ENCODE peak calls at places on chromosomes 4 and X, in six cellular contexts. J is activated effector memory CD4-positive, alpha-beta T cell treated with Interleukin-2 at 50 U/mL for 16 hours; W is activated CD8-positive, alpha-beta T cell treated with anti-CD3 and anti-CD28 coated beads for 36 hours; X is AG08396; Q is right lobe of liver; O is DMS79 treated with DMSO at 0.1 percent for 48 hours. T is an unnamed sample.

GRCh38 chr4:175770555-175770954 is 41.5 kb downstream of the GPM6A start:
- DNase-seq in W (no peak), Q (no peak), X (no peak), O (no peak), J (no peak), T (no peak)

GRCh38 chr4:56410247-56410646 is 23.0 kb upstream of the AASDH start:
- DNase-seq in Q (peak), O (peak), J (no peak), X (peak), W (no peak), T (peak)

GRCh38 chr4:89876548-89876947 is 18.1 kb upstream of the MMRN1 start:
- DNase-seq in J (no peak), Q (no peak), X (no peak), W (no peak), O (no peak), T (no peak)

GRCh38 chr4:54800831-54801530 is 143.2 kb downstream of the KIT start:
- DNase-seq in Q (no peak), J (no peak), X (no peak), W (no peak), O (peak), T (no peak)

GRCh38 chr4:139191373-139191772 is 14.4 kb upstream of the ELF2 start:
- DNase-seq in J (no peak), Q (no peak), W (no peak), X (no peak), O (no peak), T (no peak)

GRCh38 chr4:94519925-94520789 is 68.4 kb downstream of the PDLIM5 start:
- DNase-seq in Q (no peak), J (no peak), X (no peak), W (no peak), O (no peak), T (no peak)

GRCh38 chr4:52925531-52925968 is 63.4 kb downstream of the RASL11B start:
- DNase-seq in O (peak), Q (no peak), X (no peak), W (no peak), J (no peak), T (no peak)

GRCh38 chr4:123017636-123018390 is 95.4 kb upstream of the NUDT6 start:
- DNase-seq in W (no peak), X (peak), O (no peak), Q (no peak), J (no peak), T (peak)

GRCh38 chrX:74300869-74301268 is 3.1 kb upstream of the ZCCHC13 start:
- DNase-seq in O (no peak), J (no peak), Q (no peak), X (no peak), W (no peak), T (no peak)

GRCh38 chr4:81065446-81065845 is 34.9 kb downstream of the BMP3 start:
- DNase-seq in O (no peak), Q (no peak), J (no peak), X (no peak), W (no peak), T (no peak)

GRCh38 chrX:82127228-82128123 is 925.6 kb downstream of the SH3BGRL start:
- DNase-seq in O (no peak), J (no peak), W (peak), Q (no peak), X (no peak), T (no peak)

GRCh38 chr4:158238574-158238973 is 28.3 kb downstream of the TMEM144 start:
- DNase-seq in W (no peak), O (no peak), Q (no peak), J (no peak), X (no peak), T (no peak)

GRCh38 chr4:164056426-164057142 is 562.1 kb downstream of the TMA16 start:
- DNase-seq in W (no peak), X (no peak), O (no peak), J (no peak), Q (no peak), T (no peak)

GRCh38 chr4:69517674-69518073 is 22.0 kb upstream of the UGT2B4 start:
- DNase-seq in X (no peak), Q (no peak), W (no peak), O (no peak), J (no peak), T (no peak)

GRCh38 chr4:68490826-68491457 is 43.7 kb downstream of the TMPRSS11E start:
- DNase-seq in O (no peak), X (no peak), W (no peak), J (no peak), Q (no peak), T (no peak)

GRCh38 chrX:77689376-77689775 is 96.6 kb downstream of the ATRX start:
- DNase-seq in J (no peak), O (no peak), X (no peak), W (no peak), Q (no peak), T (no peak)

GRCh38 chrX:40152706-40153334 is 55.1 kb upstream of the BCOR start:
- DNase-seq in J (no peak), Q (peak), W (no peak), X (peak), O (no peak), T (no peak)

GRCh38 chr4:82017680-82018079 is 356.1 kb downstream of the HNRNPD start:
- DNase-seq in O (no peak), W (no peak), Q (no peak), X (no peak), J (no peak), T (no peak)

GRCh38 chr4:10354225-10354624 is 103.0 kb downstream of the ZNF518B start:
- DNase-seq in X (no peak), J (no peak), W (no peak), Q (no peak), O (peak), T (no peak)

GRCh38 chr4:113773014-113773413 is 11.5 kb upstream of the CAMK2D start:
- DNase-seq in X (no peak), O (no peak), W (peak), J (peak), Q (no peak), T (no peak)

GRCh38 chrX:10173331-10173900 is 16.6 kb downstream of the CLCN4 start:
- DNase-seq in J (no peak), Q (peak), X (peak), W (no peak), O (peak), T (peak)

GRCh38 chr4:100495074-100495473 is 22.7 kb downstream of the EMCN start:
- DNase-seq in O (no peak), Q (no peak), J (no peak), W (no peak), X (no peak), T (no peak)

GRCh38 chrX:101411984-101412383 is 4.0 kb downstream of the HNRNPH2 start:
- DNase-seq in J (no peak), X (no peak), W (no peak), Q (no peak), O (no peak), T (no peak)

GRCh38 chr4:40254961-40255721 is 58.3 kb downstream of the RHOH start:
- DNase-seq in Q (no peak), X (no peak), O (no peak), J (no peak), W (peak), T (no peak)

GRCh38 chr4:1258457-1258856 is 9.5 kb upstream of the CTBP1 start:
- DNase-seq in Q (no peak), J (no peak), W (no peak), O (no peak), X (no peak), T (no peak)

GRCh38 chrX:77960567-77960966 is 8.9 kb downstream of the PGAM4 start:
- DNase-seq in W (no peak), O (no peak), X (no peak), Q (no peak), J (no peak), T (no peak)

GRCh38 chr4:74230902-74231499 is 73.1 kb downstream of the MTHFD2L start:
- DNase-seq in J (no peak), O (no peak), Q (no peak), X (peak), W (peak), T (peak)